ENCODE peak calls at places on chromosomes 12 and 14, in nine cellular contexts. O is HCT116, V is uterus, F is small intestine, D is Panc1, X is lung, U is keratinocyte, A is T-helper 17 cell, C is H9. Q is an unnamed sample. For H3K9me3, the result is how much of the 10 kb centered on the place peaks cover.

GRCh38 chr14:28023853-28024252 is 742.7 kb upstream of the FOXG1 start:
- DNase-seq in O (no peak), V (no peak), F (no peak), D (no peak), X (no peak), U (no peak), A (no peak), C (no peak), Q (no peak)

GRCh38 chr14:76753799-76754198 is 7.5 kb upstream of the VASH1 start:
- DNase-seq in O (no peak), V (no peak), F (no peak), D (no peak), X (no peak), U (no peak), A (no peak), C (no peak), Q (no peak)

GRCh38 chr12:68406134-68406576 is 74.0 kb upstream of the MDM1 start:
- DNase-seq in O (no peak), V (peak), F (peak), D (no peak), X (peak), U (no peak), A (no peak), C (peak), Q (no peak)

GRCh38 chr12:112823582-112824149 is 32.1 kb downstream of the RPH3A start:
- DNase-seq in O (no peak), V (no peak), F (no peak), D (no peak), X (no peak), U (no peak), A (no peak), C (no peak), Q (no peak)

GRCh38 chr12:52857500-52857899 is 8.7 kb upstream of the KRT78 start:
- DNase-seq in O (no peak), V (no peak), F (no peak), D (no peak), X (no peak), U (no peak), A (no peak), C (no peak), Q (no peak)

GRCh38 chr12:39395866-39396265 is 47.1 kb downstream of the KIF21A start:
- DNase-seq in O (no peak), V (no peak), F (no peak), D (no peak), X (no peak), U (no peak), A (no peak), C (no peak), Q (no peak)

GRCh38 chr12:107684990-107685359 is 624 bp upstream of the PWP1 start:
- DNase-seq in O (peak), V (no peak), F (peak), D (no peak), X (no peak), U (no peak), A (no peak), C (no peak), Q (peak)

GRCh38 chr12:58776144-58776543 is 144.2 kb downstream of the LRIG3 start:
- DNase-seq in O (no peak), V (no peak), F (no peak), D (no peak), X (no peak), U (no peak), A (no peak), C (no peak), Q (no peak)

GRCh38 chr12:40464121-40464520 is 228.1 kb upstream of the CNTN1 start:
- DNase-seq in O (no peak), V (no peak), F (no peak), D (no peak), X (no peak), U (no peak), A (no peak), C (no peak), Q (no peak)

GRCh38 chr12:48053122-48053521 is 48.8 kb upstream of the COL2A1 start:
- DNase-seq in O (no peak), V (no peak), F (no peak), D (no peak), X (no peak), U (no peak), A (no peak), C (no peak), Q (no peak)

GRCh38 chr14:93861846-93862641 is 65.1 kb upstream of the FAM181A start:
- DNase-seq in O (no peak), V (no peak), F (no peak), D (no peak), X (no peak), U (no peak), A (no peak), C (no peak), Q (no peak)

GRCh38 chr14:89540009-89540829 is 123.2 kb upstream of the FOXN3 start:
- DNase-seq in O (no peak), V (no peak), F (no peak), D (no peak), X (no peak), U (no peak), A (no peak), C (no peak), Q (no peak)

GRCh38 chr14:75442642-75443041 is 14.8 kb downstream of the JDP2 start:
- DNase-seq in O (no peak), V (no peak), F (no peak), D (no peak), X (no peak), U (no peak), A (no peak), C (no peak), Q (no peak)

GRCh38 chr14:37116933-37117844 is 55.2 kb downstream of the SLC25A21 start:
- DNase-seq in O (peak), V (no peak), F (no peak), D (peak), X (no peak), U (no peak), A (no peak), C (no peak), Q (no peak)

GRCh38 chr14:91399868-91400640 is 17.6 kb downstream of the CCDC88C start:
- DNase-seq in O (no peak), V (no peak), F (peak), D (no peak), X (no peak), U (no peak), A (no peak), C (peak), Q (no peak)

GRCh38 chr12:79706676-79707075 is 15.9 kb upstream of the PAWR start:
- DNase-seq in O (no peak), V (no peak), F (no peak), D (no peak), X (no peak), U (no peak), A (no peak), C (no peak), Q (no peak)

GRCh38 chr12:51368640-51369517 is 22.3 kb downstream of the GALNT6 start:
- DNase-seq in O (no peak), V (peak), F (peak), D (no peak), X (peak), U (no peak), A (peak), C (peak), Q (no peak)

GRCh38 chr12:91630906-91631305 is 448.3 kb upstream of the DCN start:
- DNase-seq in O (no peak), V (no peak), F (no peak), D (no peak), X (no peak), U (no peak), A (no peak), C (no peak), Q (no peak)

GRCh38 chr12:75814856-75815754 is 216.5 kb downstream of the PHLDA1 start:
- DNase-seq in O (no peak), V (peak), F (peak), D (no peak), X (no peak), U (peak), A (no peak), C (no peak), Q (no peak)

GRCh38 chr12:131413006-131413405 is 297.9 kb upstream of the SFSWAP start:
- DNase-seq in O (no peak), V (no peak), F (no peak), D (no peak), X (no peak), U (no peak), A (no peak), C (no peak), Q (no peak)

GRCh38 chr12:190881-191280 is 23.1 kb downstream of the SLC6A12 start:
- DNase-seq in O (no peak), V (no peak), F (no peak), D (no peak), X (no peak), U (no peak), A (no peak), C (no peak), Q (no peak)

GRCh38 chr12:27616356-27617150 is 79.7 kb upstream of the REP15 start:
- DNase-seq in O (no peak), V (no peak), F (no peak), D (no peak), X (no peak), U (no peak), A (no peak), C (no peak), Q (no peak)

GRCh38 chr14:104436047-104436531 is 143.5 kb upstream of the C14orf180 start:
- DNase-seq in O (no peak), V (no peak), F (no peak), D (no peak), X (peak), U (no peak), A (no peak), C (peak), Q (no peak)

GRCh38 chr12:116123511-116124258 is 153.8 kb downstream of the MED13L start:
- DNase-seq in O (no peak), V (no peak), F (peak), D (no peak), X (peak), U (no peak), A (no peak), C (no peak), Q (peak)

GRCh38 chr12:120835304-120835612 is 68.9 kb downstream of the SPPL3 start:
- DNase-seq in O (no peak), V (no peak), F (no peak), D (no peak), X (no peak), U (no peak), A (no peak), C (no peak), Q (no peak)

DNA sequence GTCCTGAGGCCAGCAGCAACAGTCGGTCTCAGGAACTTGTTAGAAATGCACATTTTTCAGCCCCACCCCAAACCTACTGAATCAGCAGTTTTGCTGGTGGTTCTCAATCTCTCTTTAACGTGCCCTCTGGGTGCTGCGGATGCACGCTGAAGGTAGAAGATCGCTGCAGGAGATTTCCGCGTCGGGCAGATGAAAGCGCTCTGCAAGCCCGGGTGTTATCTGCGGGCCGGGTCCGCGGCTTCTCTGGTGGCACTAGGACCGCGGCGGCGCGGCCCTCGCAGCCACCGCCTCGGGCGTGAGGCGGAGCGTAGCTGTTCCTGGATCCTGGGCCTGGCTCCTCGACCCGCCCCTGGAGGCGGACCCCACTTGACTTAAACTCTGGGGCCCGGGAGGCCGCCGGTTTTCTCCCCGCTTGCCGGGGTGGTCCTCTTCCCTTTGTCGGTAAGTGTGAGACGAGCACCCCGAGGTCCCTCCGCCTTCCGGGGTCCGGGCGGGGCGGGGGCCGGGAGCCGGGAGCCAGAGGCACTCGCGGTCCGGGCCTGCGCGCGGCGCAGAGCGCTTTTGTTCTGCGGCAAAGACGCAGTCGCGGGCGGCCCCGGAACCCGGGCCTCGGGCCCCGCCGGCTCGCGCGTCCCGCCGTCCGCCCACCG is at the start of gene RESF1:
- DNase-seq in O (peak), V (peak), F (peak), D (peak), X (peak), U (peak), A (peak), C (peak), Q (peak)
- H3K9me3 ChIP-seq in O (under half), V (under half), F (under half), D (under half), X (under half), U (under half), A (under half), C (under half), Q (under half)

DNA sequence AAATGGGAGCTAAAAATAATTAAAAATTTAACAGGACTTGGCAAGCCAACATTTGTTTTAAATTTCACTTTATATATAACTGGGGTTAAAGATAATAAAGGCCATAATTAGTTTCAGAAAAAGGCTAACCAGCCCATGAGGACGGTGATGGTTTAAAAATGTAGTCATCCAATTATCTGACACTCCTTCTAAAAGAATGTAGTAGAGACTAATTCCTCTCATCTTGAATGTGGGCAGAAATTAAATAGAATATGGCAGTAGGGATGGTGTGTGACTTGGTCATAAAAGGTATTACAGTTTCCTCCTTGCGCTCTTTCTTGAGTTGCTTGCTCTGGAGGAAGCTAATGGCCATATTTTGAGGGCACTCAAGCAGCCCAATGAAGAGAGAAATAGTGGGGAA is 49.1 kb upstream of the PTPRB start:
- DNase-seq in O (no peak), V (no peak), F (no peak), D (no peak), X (no peak), U (no peak), A (no peak), C (no peak), Q (no peak)
- H3K9me3 ChIP-seq in O (under half), V (under half), F (under half), D (under half), X (under half), U (under half), A (under half), C (under half), Q (under half)

DNA sequence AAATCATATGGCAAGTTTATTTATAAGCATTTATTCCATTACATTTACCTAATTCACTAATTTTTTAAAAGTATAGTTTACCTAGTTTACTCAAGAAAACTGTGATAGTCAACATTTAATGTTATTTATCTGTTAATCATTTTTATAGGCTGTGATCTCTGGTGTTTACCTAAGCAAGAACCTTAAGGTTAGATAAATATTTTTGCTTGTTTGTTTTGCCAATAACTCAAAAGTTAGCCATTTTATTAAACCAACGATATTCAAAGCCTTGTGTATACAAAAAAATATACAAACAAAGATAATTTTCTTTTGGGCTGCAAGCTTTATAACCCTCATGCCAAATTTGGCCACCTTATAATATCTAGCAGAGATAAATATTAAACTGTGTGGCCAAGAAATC is 157.3 kb downstream of the SLCO1B3 start:
- DNase-seq in O (no peak), V (no peak), F (no peak), D (no peak), X (no peak), U (no peak), A (no peak), C (no peak), Q (no peak)
- H3K9me3 ChIP-seq in O (under half), V (under half), F (under half), D (under half), X (under half), U (under half), A (under half), C (under half), Q (under half)

DNA sequence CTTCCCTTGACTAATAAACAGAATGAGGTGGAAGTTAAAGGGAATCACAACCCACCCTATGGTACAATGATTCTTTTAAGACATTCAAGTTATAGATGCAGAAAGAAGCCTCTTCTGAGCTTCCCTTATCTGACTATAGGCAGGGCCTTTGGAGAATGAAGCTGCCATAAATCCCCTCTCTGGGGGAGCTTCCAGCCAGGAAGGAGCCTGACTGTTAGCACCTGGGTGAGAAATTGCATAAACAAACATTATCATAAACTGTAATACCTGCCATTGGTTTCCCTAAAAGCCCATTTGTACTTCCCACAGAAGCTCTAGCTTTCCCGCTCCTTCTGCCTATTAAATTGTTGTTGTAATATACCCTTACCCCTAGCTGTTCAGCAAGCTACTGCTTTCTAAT is 81.3 kb upstream of the RESF1 start:
- DNase-seq in O (no peak), V (no peak), F (no peak), D (no peak), X (no peak), U (no peak), A (no peak), C (no peak), Q (no peak)
- H3K9me3 ChIP-seq in O (under half), V (under half), F (under half), D (under half), X (under half), U (under half), A (under half), C (under half), Q (under half)

GRCh38 chr14:106821119-106821518 is 1294.7 kb downstream of the TMEM121 start:
- DNase-seq in O (no peak), V (no peak), F (no peak), D (no peak), X (no peak), U (no peak), A (no peak), C (no peak), Q (no peak)
- H3K9me3 ChIP-seq in O (under half), V (under half), F (under half), D (under half), X (under half), U (under half), A (under half), C (half or more), Q (under half)

GRCh38 chr14:84468153-84468552 is 1061.8 kb upstream of the FLRT2 start:
- DNase-seq in O (no peak), V (no peak), F (no peak), D (no peak), X (no peak), U (no peak), A (no peak), C (no peak), Q (no peak)
- H3K9me3 ChIP-seq in O (under half), V (under half), F (under half), D (under half), X (under half), U (under half), A (under half), C (under half), Q (under half)

DNA sequence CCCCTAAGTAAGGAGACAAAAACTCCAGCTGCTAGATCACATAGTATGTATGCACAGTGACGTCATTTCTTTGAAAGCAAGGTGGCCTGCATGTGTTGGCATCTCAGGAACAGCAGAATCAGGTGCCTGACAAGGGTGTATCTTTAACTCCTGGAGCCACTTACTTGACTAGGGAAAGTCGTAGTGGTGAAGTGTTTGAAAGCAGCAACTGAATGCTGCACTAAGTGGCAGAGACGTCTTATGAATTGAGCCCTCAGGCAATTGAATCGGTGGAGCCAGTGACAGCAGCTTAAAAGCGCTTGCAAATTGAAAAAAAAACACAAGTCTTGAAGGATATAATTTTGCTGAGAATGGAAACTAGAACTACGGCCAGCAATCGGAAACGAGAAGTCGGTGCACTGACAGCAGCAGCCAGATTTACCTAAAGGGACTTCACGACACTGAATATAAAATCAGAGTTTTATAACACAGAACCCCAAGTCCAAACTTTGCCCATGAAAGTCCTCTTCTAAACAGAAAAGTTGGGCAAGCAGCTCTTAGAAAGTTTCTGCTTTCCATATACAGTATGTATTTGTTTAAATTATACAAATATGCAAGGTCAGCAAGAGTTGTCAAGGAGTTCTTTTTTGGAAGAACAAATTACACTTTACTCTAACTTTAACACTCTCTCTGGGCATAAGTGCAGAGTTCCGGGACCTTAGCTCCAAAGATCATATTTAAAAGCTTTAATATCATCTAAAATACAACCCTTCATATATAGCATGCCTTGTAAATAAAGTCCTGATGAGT is 1.1 kb downstream of the IGF1 start:
- DNase-seq in O (no peak), V (no peak), F (no peak), D (no peak), X (no peak), U (no peak), A (no peak), C (no peak), Q (no peak)
- H3K9me3 ChIP-seq in O (under half), V (under half), F (under half), D (under half), X (under half), U (under half), A (under half), C (under half), Q (under half)

DNA sequence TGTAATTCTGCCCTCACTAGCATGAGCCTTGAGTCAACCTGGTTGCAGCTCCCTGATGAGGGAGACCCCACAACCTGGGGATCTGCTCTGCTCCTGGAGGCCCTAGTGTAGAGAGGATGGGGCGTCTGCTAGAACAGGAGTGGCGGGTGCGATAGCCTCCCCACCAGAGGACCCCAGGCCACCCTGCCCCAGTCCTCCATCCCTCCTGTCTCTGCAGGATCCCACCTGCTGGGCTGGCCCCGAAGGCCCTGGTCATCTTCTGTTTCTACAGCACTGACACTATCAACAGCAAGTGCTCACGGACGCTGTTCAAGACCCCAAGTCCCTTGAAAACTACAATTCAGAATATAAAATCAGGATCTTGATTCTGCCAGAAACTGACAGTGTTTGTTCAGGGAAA is 15.2 kb downstream of the ANHX start:
- DNase-seq in O (no peak), V (no peak), F (no peak), D (no peak), X (no peak), U (no peak), A (no peak), C (no peak), Q (no peak)
- H3K9me3 ChIP-seq in O (under half), V (under half), F (under half), D (under half), X (under half), U (under half), A (under half), C (half or more), Q (under half)

GRCh38 chr12:133057446-133057845 is 20.1 kb downstream of the ZNF84 start:
- DNase-seq in O (no peak), V (no peak), F (no peak), D (no peak), X (no peak), U (no peak), A (no peak), C (no peak), Q (no peak)
- H3K9me3 ChIP-seq in O (half or more), V (half or more), F (under half), D (half or more), X (half or more), U (half or more), A (half or more), C (half or more), Q (under half)